ENCODE peak calls at places on chromosomes 4 and X, in eight cellular contexts. W, T, B, X, L, H, V and S are unnamed samples.
A peak's percentile ranks its signal among the peaks of the same experiment; 100 is the strongest.

GRCh38 chr4:82913305-82913704 is 12.8 kb downstream of the THAP9 start:
- DNase-seq in W (no peak), T (no peak), B (no peak), X (no peak), L (no peak), H (no peak), V (no peak), S (no peak)

GRCh38 chrX:38375888-38376287 is 23.5 kb downstream of the OTC start:
- DNase-seq in W (peak; percentile 15), T (peak; percentile 8), B (peak; percentile 22), X (no peak), L (no peak), H (no peak), V (no peak), S (peak; percentile 21)

GRCh38 chr4:38512840-38513239 is 151.2 kb upstream of the KLF3 start:
- DNase-seq in W (no peak), T (no peak), B (no peak), X (no peak), L (no peak), H (no peak), V (no peak), S (no peak)

GRCh38 chr4:70728096-70728495 is 6.3 kb downstream of the RUFY3 start:
- DNase-seq in W (no peak), T (no peak), B (no peak), X (no peak), L (no peak), H (no peak), V (no peak), S (no peak)

GRCh38 chr4:45803994-45804393 is 319.9 kb downstream of the GABRG1 start:
- DNase-seq in W (no peak), T (no peak), B (no peak), X (no peak), L (no peak), H (no peak), V (no peak), S (no peak)

GRCh38 chrX:136215559-136215958 is 35.6 kb downstream of the MAP7D3 start:
- DNase-seq in W (no peak), T (no peak), B (no peak), X (no peak), L (no peak), H (no peak), V (no peak), S (no peak)

GRCh38 chr4:17812801-17813200 is 2.0 kb downstream of the NCAPG start:
- DNase-seq in W (no peak), T (no peak), B (peak; percentile 23), X (no peak), L (no peak), H (no peak), V (no peak), S (no peak)

GRCh38 chr4:58761563-58761962 is 1651.4 kb upstream of the IGFBP7 start:
- DNase-seq in W (no peak), T (no peak), B (no peak), X (no peak), L (no peak), H (no peak), V (no peak), S (no peak)

GRCh38 chrX:48937065-48937907 is 18.5 kb upstream of the PIM2 start:
- DNase-seq in W (no peak), T (peak; percentile 30), B (peak; percentile 14), X (peak; percentile 72), L (peak; percentile 75), H (peak; percentile 33), V (peak; percentile 86), S (peak; percentile 18)

GRCh38 chrX:150489359-150490015 is 78.9 kb upstream of the MTM1 start:
- DNase-seq in W (no peak), T (no peak), B (peak; percentile 21), X (no peak), L (no peak), H (no peak), V (no peak), S (no peak)

GRCh38 chr4:183637461-183637860 is 21.5 kb downstream of the RWDD4 start:
- DNase-seq in W (peak; percentile 90), T (no peak), B (no peak), X (no peak), L (no peak), H (no peak), V (no peak), S (no peak)

GRCh38 chrX:102345916-102346315 is 93.9 kb downstream of the NXF2B start:
- DNase-seq in W (peak; percentile 15), T (peak; percentile 61), B (peak; percentile 40), X (peak; percentile 78), L (peak; percentile 33), H (peak; percentile 17), V (no peak), S (peak; percentile 48)

GRCh38 chr4:73731968-73732610 is 8.3 kb upstream of the CXCL8 start:
- DNase-seq in W (no peak), T (no peak), B (no peak), X (no peak), L (no peak), H (no peak), V (no peak), S (no peak)

GRCh38 chrX:68571292-68572256 is 72.7 kb downstream of the YIPF6 start:
- DNase-seq in W (peak; percentile 90), T (no peak), B (peak; percentile 84), X (no peak), L (no peak), H (no peak), V (peak; percentile 8), S (peak; percentile 83)

GRCh38 chr4:173259310-173259709 is 74.8 kb downstream of the HMGB2 start:
- DNase-seq in W (no peak), T (no peak), B (no peak), X (no peak), L (no peak), H (no peak), V (no peak), S (no peak)
- TF ChIP-seq CTCF in W (no peak), T (no peak), B (peak; percentile 16), X (no peak), L (no peak), H (no peak), V (peak; percentile 7), S (peak; percentile 18)

DNA sequence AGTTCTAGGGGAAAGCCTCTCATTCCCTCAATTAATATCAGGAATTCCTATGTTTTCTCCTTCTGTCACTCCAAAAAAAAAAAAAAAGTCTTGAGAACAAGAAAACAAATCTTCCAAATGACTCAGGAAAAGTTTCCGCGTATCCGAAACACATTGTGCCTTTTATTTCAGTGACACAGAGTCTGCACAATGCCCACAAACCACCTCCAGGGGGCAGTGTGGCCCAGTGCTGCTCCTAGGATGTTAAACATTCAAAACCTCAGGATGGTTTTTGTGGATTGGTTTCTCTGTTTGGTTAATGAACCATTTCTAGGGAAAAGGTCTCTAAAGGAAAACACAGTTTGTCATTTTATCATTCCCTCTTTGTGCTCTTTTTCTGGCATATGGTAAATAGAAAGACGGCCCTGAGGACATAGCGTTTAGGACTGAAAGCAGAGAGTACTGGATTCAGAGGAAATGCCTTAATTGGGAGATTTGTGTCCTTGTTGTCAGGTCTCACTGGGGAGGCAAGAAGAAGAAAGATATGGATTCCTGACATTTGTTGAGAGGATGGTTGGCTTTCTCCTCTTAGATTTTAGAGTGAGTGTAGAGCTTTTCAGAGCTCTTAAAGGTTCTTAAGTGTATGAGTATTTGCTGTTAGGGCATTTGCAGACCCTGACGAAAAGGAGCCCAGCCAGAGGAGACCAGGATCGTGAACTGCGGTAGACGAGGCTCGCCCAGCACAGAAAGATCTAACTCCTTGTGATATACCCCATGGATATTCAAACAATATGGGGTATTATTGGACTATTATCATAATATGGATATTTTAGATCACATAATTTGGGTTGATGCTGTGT is 65.7 kb upstream of the MAP9 start:
- DNase-seq in W (peak; percentile 64), T (peak; percentile 84), B (peak; percentile 78), X (peak; percentile 78), L (peak; percentile 81), H (peak; percentile 85), V (no peak), S (peak; percentile 79)
- H3K4me3 ChIP-seq in W (no peak overlapping the region), T (no peak overlapping the region), B (peak overlapping the region; percentile 13), X (no peak overlapping the region), L (no peak overlapping the region), H (peak overlapping the region; percentile 47), V (no peak overlapping the region), S (peak overlapping the region; percentile 4)

DNA sequence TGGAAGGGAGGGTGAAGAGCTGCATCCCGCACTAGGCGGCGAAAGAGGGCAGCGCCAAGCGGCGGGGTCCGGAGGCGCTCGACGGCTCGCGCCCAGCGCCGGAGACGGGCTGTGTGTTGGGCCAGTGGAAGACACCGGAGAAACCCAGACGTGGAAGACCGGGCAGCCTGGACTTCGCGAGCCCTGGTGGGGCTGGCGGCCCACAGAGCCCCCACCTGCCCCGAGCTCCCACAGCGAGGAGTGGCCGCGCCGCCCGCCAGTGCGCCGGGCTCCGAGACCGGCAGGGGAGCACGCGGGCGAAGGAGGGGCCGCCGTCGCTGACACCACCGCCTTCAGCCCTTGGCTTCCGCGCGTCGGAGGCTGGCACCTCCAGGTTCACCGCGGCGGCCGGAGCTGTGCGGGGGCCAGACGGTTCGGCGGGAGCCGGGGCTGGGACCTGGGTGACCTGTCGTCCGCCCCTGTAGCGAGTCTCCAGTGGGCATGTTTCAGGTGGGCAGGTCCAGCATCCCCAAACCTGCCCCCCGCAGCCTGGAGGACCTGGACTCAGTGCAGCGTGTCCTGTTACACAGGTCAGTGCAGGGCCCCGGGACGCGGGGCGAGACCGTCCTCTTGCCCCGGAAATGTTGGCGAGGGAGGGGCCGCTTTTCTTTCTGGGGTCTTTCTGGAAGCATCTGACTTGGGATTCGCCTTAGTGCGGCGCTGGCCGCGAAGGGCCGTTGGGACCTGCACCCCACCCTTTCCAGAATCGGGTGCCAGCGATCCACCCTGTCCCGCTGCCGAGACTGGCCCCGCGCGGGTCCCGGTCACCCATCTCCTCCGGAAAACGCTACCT is 9.6 kb upstream of the INTU start:
- DNase-seq in W (peak; percentile 7), T (peak; percentile 54), B (no peak), X (no peak), L (peak; percentile 51), H (peak; percentile 25), V (peak; percentile 15), S (no peak)
- TF ChIP-seq CTCF in W (peak; percentile 54), T (peak; percentile 38), B (peak; percentile 26), X (no peak), L (no peak), H (peak; percentile 23), V (no peak), S (peak; percentile 29)

GRCh38 chr4:78767350-78767749 is 8.8 kb upstream of the BMP2K start:
- DNase-seq in W (no peak), T (no peak), B (no peak), X (no peak), L (no peak), H (no peak), V (no peak), S (no peak)

GRCh38 chr4:78765607-78766006 is 10.5 kb upstream of the BMP2K start:
- DNase-seq in W (no peak), T (no peak), B (no peak), X (no peak), L (no peak), H (no peak), V (no peak), S (no peak)

GRCh38 chr4:78768447-78769177 is 7.5 kb upstream of the BMP2K start:
- DNase-seq in W (peak; percentile 76), T (no peak), B (no peak), X (no peak), L (peak; percentile 43), H (no peak), V (no peak), S (peak; percentile 63)

GRCh38 chr4:78766026-78766425 is 10.1 kb upstream of the BMP2K start:
- DNase-seq in W (no peak), T (no peak), B (peak; percentile 83), X (no peak), L (no peak), H (no peak), V (no peak), S (peak; percentile 90)

DNA sequence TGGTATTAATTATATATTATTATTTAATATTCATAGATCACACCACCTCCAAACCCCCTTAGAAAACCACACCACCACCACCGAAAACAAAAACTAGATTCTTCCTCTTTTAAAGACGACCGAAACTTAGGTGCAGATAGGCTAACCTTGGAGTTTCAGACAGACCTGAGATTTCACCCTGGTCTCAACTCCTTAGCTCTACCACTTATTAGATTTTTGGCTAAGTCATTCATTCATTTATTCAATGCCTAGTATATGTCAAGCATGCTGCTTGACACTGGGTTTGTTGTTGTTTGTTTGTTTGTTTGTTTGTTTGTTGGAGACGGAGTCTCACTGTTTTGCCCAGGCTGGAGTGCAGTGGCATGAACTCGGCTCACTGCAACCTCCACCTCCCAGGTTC is 9.5 kb upstream of the BMP2K start:
- DNase-seq in W (no peak), T (no peak), B (no peak), X (no peak), L (no peak), H (no peak), V (no peak), S (no peak)
- H3K4me3 ChIP-seq in W (no peak overlapping the region), T (no peak overlapping the region), B (no peak overlapping the region), X (no peak overlapping the region), L (no peak overlapping the region), H (no peak overlapping the region), V (no peak overlapping the region), S (no peak overlapping the region)